ENCODE peak calls at places on chromosomes 3 and 15, in five cellular contexts. Z is GM10248, I is HL-60, D is G401, O is epithelial cell of esophagus. Y is an unnamed sample.

GRCh38 chr3:162722336-162722735 is 1225.7 kb downstream of the OTOL1 start:
- DNase-seq in Z (no peak), I (no peak), D (no peak), O (no peak), Y (no peak)

GRCh38 chr3:24583004-24583403 is 88.4 kb upstream of the THRB start:
- DNase-seq in Z (no peak), I (no peak), D (no peak), O (peak; percentile 51), Y (no peak)

GRCh38 chr3:123520656-123521055 is 64.2 kb downstream of the HACD2 start:
- DNase-seq in Z (no peak), I (no peak), D (no peak), O (no peak), Y (no peak)

GRCh38 chr3:16658004-16658932 is 53.0 kb upstream of the DAZL start:
- DNase-seq in Z (no peak), I (peak; percentile 39), D (peak; percentile 19), O (no peak), Y (no peak)

GRCh38 chr3:119401502-119402440 is 61.6 kb downstream of the TMEM39A start:
- DNase-seq in Z (peak; percentile 37), I (no peak), D (no peak), O (no peak), Y (peak; percentile 36)

GRCh38 chr3:180747805-180748361 is 68.6 kb upstream of the CCDC39 start:
- DNase-seq in Z (no peak), I (no peak), D (no peak), O (no peak), Y (no peak)

GRCh38 chr3:129560931-129561594 is 18.1 kb downstream of the H1-8 start:
- DNase-seq in Z (no peak), I (no peak), D (no peak), O (no peak), Y (no peak)

GRCh38 chr15:37103475-37104071 is 3.2 kb upstream of the MEIS2 start:
- DNase-seq in Z (no peak), I (no peak), D (no peak), O (no peak), Y (no peak)

GRCh38 chr3:195260286-195260905 is 10.6 kb downstream of the XXYLT1 start:
- DNase-seq in Z (no peak), I (peak; percentile 33), D (peak; percentile 50), O (no peak), Y (peak; percentile 60)

GRCh38 chr3:19866751-19867347 is 67.2 kb downstream of the EFHB start:
- DNase-seq in Z (peak; percentile 45), I (no peak), D (peak; percentile 79), O (peak; percentile 62), Y (peak; percentile 56)